ENCODE peak calls at places on chromosomes 3 and 15, in eight cellular contexts. G is GM20000; S is stimulated activated CD8-positive, alpha-beta memory T cell treated with anti-CD3 and anti-CD28 coated beads, Interleukin-15, amount 100 ng/mL, for 24 hours; J is fibroblast of mammary gland; X is RPMI7951; B is H1; W is NCI-H446; Q is activated gamma-delta T cell treated with Interleukin-2 at 50 U/mL for 16 hours. D is an unnamed sample.

GRCh38 chr3:72692959-72693518 is 155.2 kb downstream of the SHQ1 start:
- DNase-seq in G (no peak), S (no peak), J (no peak), X (no peak), B (no peak), W (no peak), Q (no peak), D (no peak)

GRCh38 chr3:104362319-104362718 is 1004.4 kb upstream of the ALCAM start:
- DNase-seq in G (no peak), S (no peak), J (no peak), X (no peak), B (no peak), W (no peak), Q (no peak), D (no peak)

GRCh38 chr15:77992356-77993222 is 84.9 kb downstream of the TBC1D2B start:
- DNase-seq in G (no peak), S (no peak), J (no peak), X (no peak), B (no peak), W (no peak), Q (no peak), D (no peak)

GRCh38 chr15:101446527-101447167 is 42.9 kb downstream of the PCSK6 start:
- DNase-seq in G (no peak), S (no peak), J (peak), X (peak), B (no peak), W (no peak), Q (no peak), D (no peak)

GRCh38 chr3:112746675-112747276 is 99.9 kb downstream of the CD200R1L start:
- DNase-seq in G (no peak), S (no peak), J (peak), X (no peak), B (no peak), W (no peak), Q (no peak), D (no peak)

GRCh38 chr3:12824299-12824698 is 17.1 kb downstream of the RPL32 start:
- DNase-seq in G (no peak), S (no peak), J (no peak), X (no peak), B (no peak), W (no peak), Q (no peak), D (no peak)

GRCh38 chr3:187713504-187713903 is 11.1 kb upstream of the RTP2 start:
- DNase-seq in G (no peak), S (no peak), J (peak), X (peak), B (no peak), W (peak), Q (no peak), D (no peak)

GRCh38 chr15:39127151-39127815 is 453.6 kb upstream of the THBS1 start:
- DNase-seq in G (no peak), S (no peak), J (peak), X (peak), B (no peak), W (no peak), Q (no peak), D (no peak)

GRCh38 chr3:49867400-49867799 is 2.3 kb downstream of the CAMKV start:
- DNase-seq in G (no peak), S (no peak), J (no peak), X (no peak), B (peak), W (no peak), Q (no peak), D (no peak)

GRCh38 chr15:66730168-66731014 is 28.4 kb downstream of the SMAD6 start:
- DNase-seq in G (no peak), S (no peak), J (peak), X (peak), B (no peak), W (no peak), Q (no peak), D (peak)

GRCh38 chr3:44248152-44248551 is 6.5 kb downstream of the TOPAZ1 start:
- DNase-seq in G (no peak), S (no peak), J (no peak), X (no peak), B (no peak), W (no peak), Q (no peak), D (peak)

D was measured in astrocyte of the spinal cord.